ENCODE peak calls at places on chromosomes 4 and X, in seven cellular contexts. M is heart right ventricle; G is activated CD4-positive, alpha-beta T cell treated with anti-CD3 and anti-CD28 coated beads for 1 hour; W is ELR; T is T-cell; B is NCI-H2107; I is mammary epithelial cell. Q is an unnamed sample.
A peak's percentile ranks its signal among the peaks of the same experiment; 100 is the strongest.

GRCh38 chrX:45614853-45615252 is 414.2 kb upstream of the DIPK2B start:
- DNase-seq in M (no peak), G (no peak), W (no peak), T (no peak), B (no peak), I (peak; percentile 39), Q (no peak)

GRCh38 chr4:8015512-8015911 is 75.9 kb upstream of the AFAP1 start:
- DNase-seq in M (no peak), G (no peak), W (peak; percentile 41), T (no peak), B (no peak), I (no peak), Q (no peak)

GRCh38 chr4:73259552-73260140 is 1.0 kb upstream of the ANKRD17 start:
- DNase-seq in M (peak; percentile 29), G (no peak), W (peak; percentile 55), T (no peak), B (no peak), I (no peak), Q (no peak)

GRCh38 chr4:122827899-122828601 is 1.4 kb downstream of the FGF2 start:
- DNase-seq in M (no peak), G (no peak), W (peak; percentile 77), T (no peak), B (no peak), I (peak; percentile 68), Q (peak; percentile 58)

GRCh38 chrX:43165343-43165920 is 387.5 kb upstream of the PPP1R2C start:
- DNase-seq in M (no peak), G (no peak), W (no peak), T (no peak), B (no peak), I (no peak), Q (no peak)

GRCh38 chrX:44343412-44343942 is at the start of gene EFHC2:
- DNase-seq in M (peak; percentile 54), G (peak; percentile 25), W (peak; percentile 40), T (peak; percentile 29), B (no peak), I (no peak), Q (no peak)

GRCh38 chrX:24245201-24245600 is 68.7 kb downstream of the SUPT20HL2 start:
- DNase-seq in M (no peak), G (no peak), W (peak; percentile 77), T (no peak), B (no peak), I (peak; percentile 46), Q (peak; percentile 20)

GRCh38 chr4:69984030-69984443 is 11.7 kb upstream of the STATH start:
- DNase-seq in M (no peak), G (no peak), W (no peak), T (no peak), B (peak; percentile 2), I (peak; percentile 64), Q (no peak)

GRCh38 chrX:103175944-103176753 is 38.8 kb upstream of the BEX4 start:
- DNase-seq in M (peak; percentile 5), G (peak; percentile 17), W (peak; percentile 57), T (peak; percentile 17), B (peak; percentile 16), I (peak; percentile 23), Q (peak; percentile 39)

GRCh38 chrX:155028749-155029360 is 2.2 kb downstream of the FUNDC2 start:
- DNase-seq in M (no peak), G (no peak), W (peak; percentile 39), T (no peak), B (no peak), I (peak; percentile 39), Q (no peak)

GRCh38 chr4:76624271-76624681 is 189.2 kb downstream of the SHROOM3 start:
- DNase-seq in M (peak; percentile 46), G (no peak), W (peak; percentile 86), T (no peak), B (no peak), I (peak; percentile 94), Q (peak; percentile 26)

GRCh38 chr4:19151684-19152083 is 1100.0 kb upstream of the SLIT2 start:
- DNase-seq in M (no peak), G (no peak), W (no peak), T (no peak), B (no peak), I (no peak), Q (no peak)

GRCh38 chr4:336099-336892 is 1.3 kb upstream of the ZNF141 start:
- DNase-seq in M (peak; percentile 35), G (no peak), W (no peak), T (no peak), B (no peak), I (no peak), Q (peak; percentile 15)

GRCh38 chr4:38230121-38230728 is 270.0 kb downstream of the PTTG2 start:
- DNase-seq in M (no peak), G (no peak), W (no peak), T (no peak), B (no peak), I (peak; percentile 59), Q (no peak)

GRCh38 chrX:288561-288991 is 7.4 kb downstream of the PLCXD1 start:
- DNase-seq in M (no peak), G (no peak), W (no peak), T (no peak), B (no peak), I (no peak), Q (no peak)

GRCh38 chr4:43374352-43374751 is 481.8 kb downstream of the GRXCR1 start:
- DNase-seq in M (no peak), G (no peak), W (no peak), T (no peak), B (no peak), I (peak; percentile 32), Q (no peak)

GRCh38 chr4:150310159-150310895 is 232.1 kb downstream of the DCLK2 start:
- DNase-seq in M (no peak), G (no peak), W (peak; percentile 80), T (no peak), B (no peak), I (peak; percentile 23), Q (no peak)

GRCh38 chrX:70454441-70455365 is 10.1 kb downstream of the DLG3 start:
- DNase-seq in M (peak; percentile 52), G (peak; percentile 33), W (peak; percentile 52), T (peak; percentile 40), B (peak; percentile 90), I (peak; percentile 77), Q (peak; percentile 87)

GRCh38 chrX:13876652-13877051 is 59.8 kb upstream of the GPM6B start:
- DNase-seq in M (peak; percentile 16), G (no peak), W (peak; percentile 32), T (no peak), B (no peak), I (peak; percentile 66), Q (no peak)

GRCh38 chr4:3786196-3786869 is 20.1 kb downstream of the ADRA2C start:
- DNase-seq in M (peak; percentile 13), G (no peak), W (no peak), T (no peak), B (no peak), I (no peak), Q (no peak)

GRCh38 chr4:85717366-85717765 is 242.4 kb downstream of the ARHGAP24 start:
- DNase-seq in M (no peak), G (no peak), W (no peak), T (no peak), B (no peak), I (no peak), Q (no peak)

GRCh38 chr4:946517-947471 is 14.5 kb downstream of the TMEM175 start:
- DNase-seq in M (no peak), G (no peak), W (no peak), T (no peak), B (no peak), I (no peak), Q (no peak)

GRCh38 chrX:1451676-1452496 is 823 bp downstream of the ASMTL start:
- DNase-seq in M (peak; percentile 36), G (no peak), W (no peak), T (no peak), B (no peak), I (no peak), Q (no peak)

GRCh38 chr4:7302781-7303180 is 110.4 kb downstream of the SORCS2 start:
- DNase-seq in M (no peak), G (no peak), W (no peak), T (no peak), B (no peak), I (no peak), Q (no peak)

Q was measured in neuronal stem cell.